ENCODE peak calls at places on chromosomes 11 and 22, in four cellular contexts. B is kidney tubule cell, R is amniotic stem cell, E is A549. G is an unnamed sample.

GRCh38 chr22:46731246-46732040 is 6.6 kb downstream of the CERK start:
- DNase-seq in B (peak; percentile 82), R (no peak), E (no peak), G (peak; percentile 58)

GRCh38 chr22:36405671-36406070 is 17.9 kb upstream of the MYH9 start:
- DNase-seq in B (peak; percentile 72), R (no peak), E (no peak), G (peak; percentile 72)

GRCh38 chr11:30008946-30009525 is 7.8 kb downstream of the KCNA4 start:
- DNase-seq in B (no peak), R (no peak), E (no peak), G (no peak)

GRCh38 chr11:34204396-34205279 is 99.2 kb downstream of the NAT10 start:
- DNase-seq in B (peak; percentile 99), R (no peak), E (peak; percentile 93), G (no peak)

GRCh38 chr11:76602431-76602861 is 68.1 kb downstream of the LRRC32 start:
- DNase-seq in B (no peak), R (no peak), E (no peak), G (no peak)

GRCh38 chr11:75035911-75036536 is 47.3 kb downstream of the NEU3 start:
- DNase-seq in B (peak; percentile 94), R (no peak), E (no peak), G (no peak)

GRCh38 chr22:29307658-29308147 is 1.3 kb downstream of the GAS2L1 start:
- DNase-seq in B (no peak), R (no peak), E (no peak), G (no peak)

GRCh38 chr22:35172452-35172851 is 84.8 kb upstream of the HMGXB4 start:
- DNase-seq in B (no peak), R (no peak), E (no peak), G (no peak)

GRCh38 chr22:31504282-31504681 is 7.9 kb downstream of the SFI1 start:
- DNase-seq in B (peak; percentile 42), R (no peak), E (no peak), G (no peak)

GRCh38 chr22:31490496-31490925 is 869 bp upstream of the EIF4ENIF1 start:
- DNase-seq in B (peak; percentile 83), R (peak; percentile 16), E (peak; percentile 37), G (peak; percentile 69)

GRCh38 chr11:83895516-83895915 is 609.3 kb upstream of the CCDC90B start:
- DNase-seq in B (peak; percentile 30), R (no peak), E (no peak), G (no peak)

GRCh38 chr11:109946322-109946846 is 146.8 kb upstream of the ZC3H12C start:
- DNase-seq in B (peak; percentile 91), R (peak; percentile 90), E (peak; percentile 64), G (peak; percentile 89)

GRCh38 chr11:20211691-20212090 is 51.4 kb upstream of the DBX1 start:
- DNase-seq in B (no peak), R (no peak), E (no peak), G (no peak)

GRCh38 chr11:68908273-68908672 is 4.6 kb downstream of the IGHMBP2 start:
- DNase-seq in B (no peak), R (no peak), E (no peak), G (no peak)

GRCh38 chr11:59212744-59213573 is at the start of gene MPEG1:
- DNase-seq in B (no peak), R (no peak), E (no peak), G (no peak)

GRCh38 chr22:46275455-46276129 is 7.8 kb downstream of the TTC38 start:
- DNase-seq in B (peak; percentile 8), R (no peak), E (no peak), G (no peak)

GRCh38 chr22:29146101-29146560 is 59.6 kb upstream of the EMID1 start:
- DNase-seq in B (no peak), R (no peak), E (no peak), G (no peak)

GRCh38 chr11:637593-638507 is 781 bp downstream of the DRD4 start:
- DNase-seq in B (no peak), R (no peak), E (no peak), G (no peak)

GRCh38 chr11:78200553-78200952 is 11.8 kb downstream of the USP35 start:
- DNase-seq in B (no peak), R (no peak), E (no peak), G (no peak)

GRCh38 chr11:124839051-124839971 is 25.9 kb upstream of the ROBO3 start:
- DNase-seq in B (no peak), R (no peak), E (no peak), G (no peak)

GRCh38 chr11:104823638-104824037 is 74.6 kb downstream of the CASP12 start:
- DNase-seq in B (no peak), R (no peak), E (no peak), G (no peak)

GRCh38 chr11:256952-257737 is 20.4 kb downstream of the PSMD13 start:
- DNase-seq in B (no peak), R (no peak), E (no peak), G (no peak)

GRCh38 chr11:83815736-83816135 is 529.6 kb upstream of the CCDC90B start:
- DNase-seq in B (no peak), R (no peak), E (no peak), G (no peak)

GRCh38 chr22:50696251-50696798 is 23.7 kb downstream of the SHANK3 start:
- DNase-seq in B (no peak), R (no peak), E (no peak), G (no peak)

GRCh38 chr11:44903518-44903917 is 47.2 kb downstream of the TP53I11 start:
- DNase-seq in B (no peak), R (no peak), E (no peak), G (no peak)

G was measured in lung.